ENCODE peak calls at places on chromosomes 11 and 22, in four cellular contexts. O, H, X and E are unnamed samples.
A peak's percentile ranks its signal among the peaks of the same experiment; 100 is the strongest.

GRCh38 chr11:91470656-91471055 is 754.0 kb upstream of the FAT3 start:
- DNase-seq in O (no peak), H (no peak), X (no peak), E (no peak)

GRCh38 chr11:11157201-11157600 is 195.8 kb downstream of the CSNK2A3 start:
- DNase-seq in X (no peak), H (no peak), O (no peak), E (peak; percentile 11)

GRCh38 chr11:94815705-94816344 is 47.7 kb downstream of the AMOTL1 start:
- DNase-seq in X (no peak), O (no peak), H (no peak), E (no peak)

GRCh38 chr11:17810736-17811135 is 76.2 kb downstream of the KCNC1 start:
- DNase-seq in X (no peak), H (no peak), O (no peak), E (no peak)

GRCh38 chr11:45930031-45930794 is 7.8 kb downstream of the LARGE2 start:
- DNase-seq in X (peak; percentile 88), O (peak; percentile 78), H (peak; percentile 63), E (peak; percentile 91)

GRCh38 chr11:2471048-2471803 is 26.4 kb downstream of the KCNQ1 start:
- DNase-seq in O (no peak), H (no peak), X (no peak), E (no peak)

GRCh38 chr11:3218483-3219280 is at the start of gene MRGPRG:
- DNase-seq in H (peak; percentile 57), X (no peak), O (peak; percentile 6), E (peak; percentile 28)

GRCh38 chr11:121634889-121635288 is 182.1 kb upstream of the SORL1-AS1 start:
- DNase-seq in H (no peak), O (no peak), X (no peak), E (no peak)

GRCh38 chr22:37287550-37287951 is 5.2 kb downstream of the CYTH4 start:
- DNase-seq in O (no peak), X (no peak), H (no peak), E (no peak)

GRCh38 chr22:26891431-26891830 is 234.0 kb downstream of the MIAT start:
- DNase-seq in X (no peak), H (no peak), O (no peak), E (no peak)

GRCh38 chr11:97909544-97910394 is 1111.0 kb upstream of the CNTN5 start:
- DNase-seq in O (no peak), H (no peak), X (no peak), E (no peak)

GRCh38 chr11:100830978-100831732 is 144.1 kb downstream of the ARHGAP42 start:
- DNase-seq in O (no peak), H (no peak), X (no peak), E (no peak)

GRCh38 chr11:78516281-78516680 is 58.4 kb downstream of the NARS2 start:
- DNase-seq in H (no peak), O (no peak), X (no peak), E (no peak)

GRCh38 chr11:79236541-79236971 is 204.3 kb downstream of the TENM4 start:
- DNase-seq in O (no peak), X (no peak), H (no peak), E (no peak)

GRCh38 chr11:46002146-46002545 is 79.7 kb downstream of the LARGE2 start:
- DNase-seq in O (no peak), H (no peak), X (no peak), E (no peak)

GRCh38 chr11:92975285-92975684 is 5.8 kb downstream of the MTNR1B start:
- DNase-seq in O (no peak), H (no peak), X (no peak), E (no peak)

GRCh38 chr11:3135491-3136440 is 29.3 kb downstream of the OSBPL5 start:
- DNase-seq in H (peak; percentile 61), X (no peak), O (peak; percentile 7), E (no peak)

GRCh38 chr11:32433249-32434115 is 1.9 kb downstream of the WT1 start:
- DNase-seq in H (no peak), O (no peak), X (no peak), E (no peak)

GRCh38 chr22:38180841-38181452 is 683 bp downstream of the PLA2G6 start:
- DNase-seq in H (no peak), X (no peak), O (peak; percentile 57), E (no peak)

GRCh38 chr11:130120045-130120444 is 39.5 kb upstream of the ST14 start:
- DNase-seq in O (no peak), X (no peak), H (no peak), E (no peak)

GRCh38 chr22:36541831-36542391 is 12.9 kb upstream of the EIF3D start:
- DNase-seq in O (no peak), H (no peak), X (no peak), E (no peak)

GRCh38 chr11:127071606-127072005 is 71.0 kb upstream of the KIRREL3 start:
- DNase-seq in X (no peak), H (no peak), O (no peak), E (no peak)

GRCh38 chr11:94830722-94831121 is 62.6 kb downstream of the AMOTL1 start:
- DNase-seq in O (no peak), H (no peak), X (no peak), E (no peak)

GRCh38 chr11:47399860-47400812 is 8.3 kb upstream of the SLC39A13 start:
- DNase-seq in H (no peak), O (peak; percentile 47), X (no peak), E (peak; percentile 67)
- TF ChIP-seq POLR2A in H (peak; percentile 15), O (peak; percentile 42), X (peak; percentile 78), E (no peak)

GRCh38 chr11:65870307-65870658 is 2.3 kb downstream of the EFEMP2 start:
- DNase-seq in O (no peak), X (no peak), H (no peak), E (no peak)

GRCh38 chr11:65873280-65874156 is 918 bp upstream of the EFEMP2 start:
- DNase-seq in O (peak; percentile 97), X (peak; percentile 87), H (peak; percentile 99), E (peak; percentile 98)

GRCh38 chr11:65870706-65871681 is 1.6 kb downstream of the EFEMP2 start:
- DNase-seq in H (peak; percentile 71), O (no peak), X (no peak), E (no peak)

GRCh38 chr11:65871811-65872548 is 620 bp downstream of the EFEMP2 start:
- DNase-seq in O (no peak), X (no peak), H (peak; percentile 78), E (no peak)

DNA sequence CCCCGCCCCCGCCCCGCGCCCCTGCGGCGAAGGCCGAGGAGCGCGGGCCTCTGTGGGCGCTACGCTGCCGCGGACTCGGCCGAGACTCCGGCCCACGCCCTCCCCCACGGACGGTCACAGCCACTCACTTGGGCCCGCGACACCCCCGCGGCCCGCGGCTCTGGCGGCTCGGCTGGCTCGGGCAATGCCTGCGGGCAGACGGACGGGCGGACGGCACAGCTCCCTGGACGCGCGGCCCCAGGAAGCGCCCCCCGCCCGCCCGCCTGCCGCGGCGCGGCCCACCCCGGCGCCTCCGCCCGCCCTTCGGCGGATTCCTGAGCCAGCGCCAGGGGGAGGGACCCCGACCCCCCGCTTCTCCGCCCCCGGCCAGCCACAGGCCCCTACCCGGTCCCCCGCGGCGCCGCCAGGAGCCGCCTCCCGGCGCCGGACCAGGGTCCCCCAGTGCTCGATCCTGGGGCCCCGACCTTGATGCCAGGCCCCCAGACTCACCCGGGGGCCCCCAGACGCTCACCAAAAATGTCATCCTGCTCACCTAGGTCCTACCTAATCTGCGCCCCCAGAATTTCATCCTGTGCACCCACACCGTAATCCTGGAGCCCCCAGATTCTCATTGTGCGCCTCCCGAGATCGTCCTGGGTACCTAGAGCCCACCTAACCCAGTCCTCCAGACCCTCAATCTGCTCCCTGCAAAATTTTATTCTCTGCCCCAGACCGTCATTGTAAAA is at the start of gene EFEMP2:
- DNase-seq in H (peak; percentile 83), X (no peak), O (no peak), E (no peak)
- TF ChIP-seq POLR2A in H (no peak), X (peak; percentile 30), O (no peak), E (no peak)

GRCh38 chr22:30423296-30423958 is 2.1 kb upstream of the MTFP1 start:
- DNase-seq in H (peak; percentile 83), X (no peak), O (peak; percentile 56), E (no peak)
- TF ChIP-seq POLR2A in H (peak; percentile 93), X (peak; percentile 77), O (peak; percentile 94), E (peak; percentile 87)

DNA sequence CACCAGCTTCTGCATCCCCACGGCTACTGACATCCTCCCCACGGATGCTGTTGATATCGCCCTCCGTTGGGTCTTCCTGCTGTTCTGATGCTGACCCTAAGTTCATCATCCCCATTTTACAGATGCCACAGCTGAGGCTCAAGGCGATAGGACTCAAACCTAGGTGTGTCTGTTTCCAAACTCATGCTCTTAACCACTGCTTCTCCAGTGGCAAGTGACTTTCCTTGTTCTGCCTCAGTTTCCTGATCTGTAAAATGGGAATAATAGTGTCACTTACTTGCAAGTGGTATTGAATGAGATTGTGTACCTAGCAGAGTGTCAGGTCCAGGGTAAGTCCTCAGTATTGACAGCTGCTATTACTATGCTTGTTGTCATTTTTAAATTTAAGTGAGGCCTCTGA is 14.4 kb upstream of the SLC22A6 start:
- DNase-seq in X (no peak), O (no peak), H (no peak), E (no peak)
- TF ChIP-seq POLR2A in X (no peak), O (no peak), H (no peak), E (no peak)

DNA sequence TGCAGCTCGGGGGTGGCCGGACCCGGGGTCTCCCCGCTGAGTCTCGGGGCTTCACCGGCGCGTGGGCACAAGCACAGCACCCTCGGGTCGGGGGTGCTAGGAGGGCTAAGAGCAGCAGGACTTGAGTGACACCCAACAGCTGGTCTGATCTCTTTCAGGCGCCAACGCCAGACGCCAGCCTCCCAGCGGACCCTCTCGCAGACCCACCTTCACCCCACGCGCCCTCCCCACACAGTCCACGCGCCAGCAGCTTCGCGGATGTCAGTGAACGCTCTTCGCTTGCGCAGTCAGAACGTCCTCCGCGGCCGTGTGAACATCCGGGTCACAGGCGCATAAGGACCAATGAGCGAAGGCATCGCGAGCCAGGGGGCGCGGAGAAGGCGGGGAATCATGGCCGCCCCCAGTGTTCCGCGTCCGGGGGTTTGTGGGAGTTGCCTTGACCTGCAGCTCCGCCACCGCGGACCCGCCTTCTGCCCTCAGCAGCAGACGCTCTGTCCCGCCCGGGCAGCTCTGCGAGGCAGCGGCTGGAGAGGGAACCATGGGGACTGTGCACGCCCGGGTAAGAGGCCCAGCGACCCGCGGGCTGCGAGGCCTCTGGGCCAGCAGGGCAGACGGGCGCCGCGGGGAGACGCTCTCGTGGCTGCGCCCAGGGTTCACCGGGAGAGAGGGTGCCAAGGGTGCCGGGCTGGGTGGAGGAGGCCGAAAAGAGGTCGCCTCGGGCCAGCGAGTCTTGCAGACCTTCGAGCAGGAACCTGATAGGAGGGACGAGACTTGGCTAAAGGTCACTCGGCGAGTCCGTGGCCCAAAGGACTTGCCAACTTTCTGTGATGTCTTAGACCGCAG is at the start of gene SAMM50:
- DNase-seq in H (peak; percentile 96), X (peak; percentile 77), O (peak; percentile 94), E (peak; percentile 92)
- TF ChIP-seq POLR2A in H (peak; percentile 60), X (peak; percentile 99), O (peak; percentile 71), E (peak; percentile 97)

DNA sequence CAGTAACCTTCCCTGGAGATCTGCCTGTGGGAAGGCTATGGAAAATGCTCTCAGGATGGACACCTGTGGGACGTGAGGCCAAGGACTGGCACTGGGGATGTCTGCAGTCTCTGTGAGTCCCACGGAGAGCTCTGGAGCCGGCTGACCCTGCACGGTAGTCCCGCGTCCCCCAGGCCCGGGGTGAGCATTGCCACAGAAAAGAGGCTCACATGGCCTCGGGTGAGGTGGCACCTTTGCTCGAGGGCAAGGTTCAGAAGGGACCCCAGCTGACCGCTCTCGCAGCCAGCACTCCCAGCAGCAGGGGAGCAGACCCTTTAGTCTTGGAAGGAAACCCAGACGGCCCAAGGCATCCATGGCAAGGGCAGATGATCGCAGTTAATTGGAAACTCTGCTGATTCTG is 9.0 kb downstream of the RTL6 start:
- DNase-seq in X (no peak), O (no peak), H (no peak), E (no peak)
- TF ChIP-seq POLR2A in X (no peak), O (no peak), H (no peak), E (no peak)

GRCh38 chr22:21629262-21630149 is at the start of gene YDJC:
- DNase-seq in X (peak; percentile 73), H (peak; percentile 94), O (peak; percentile 97), E (peak; percentile 92)
- TF ChIP-seq POLR2A in X (peak; percentile 84), H (peak; percentile 14), O (peak; percentile 77), E (peak; percentile 76)

GRCh38 chr11:119320593-119321524 is 3.9 kb upstream of the MCAM start:
- DNase-seq in X (no peak), H (peak; percentile 92), O (peak; percentile 72), E (peak; percentile 86)
- TF ChIP-seq POLR2A in X (peak; percentile 79), H (peak; percentile 73), O (peak; percentile 75), E (peak; percentile 22)